ENCODE peak calls at places on chromosomes 7 and 10, in six cellular contexts. I, B, Z, S, R and U are unnamed samples.

GRCh38 chr10:133388973-133389818 is 4.8 kb upstream of the MTG1 start:
- DNase-seq in I (no peak), B (peak; percentile 57), Z (no peak), S (peak; percentile 50), R (peak; percentile 25), U (no peak)

GRCh38 chr10:23694446-23694920 is 255.6 kb downstream of the OTUD1 start:
- DNase-seq in I (no peak), B (no peak), Z (peak; percentile 11), S (no peak), R (no peak), U (no peak)

GRCh38 chr10:112570585-112570984 is 123.6 kb downstream of the VTI1A start:
- DNase-seq in I (no peak), B (no peak), Z (no peak), S (no peak), R (no peak), U (no peak)

GRCh38 chr7:108455833-108456677 is at the start of gene NRCAM:
- DNase-seq in I (no peak), B (peak; percentile 15), Z (peak; percentile 89), S (no peak), R (peak; percentile 44), U (peak; percentile 87)

GRCh38 chr7:80630611-80631010 is 7.8 kb upstream of the CD36 start:
- DNase-seq in I (no peak), B (no peak), Z (no peak), S (no peak), R (no peak), U (no peak)

GRCh38 chr10:71374481-71375233 is 22.1 kb upstream of the CDH23 start:
- DNase-seq in I (no peak), B (no peak), Z (no peak), S (no peak), R (no peak), U (no peak)

GRCh38 chr7:15753834-15754600 is 67.5 kb upstream of the MEOX2 start:
- DNase-seq in I (no peak), B (no peak), Z (no peak), S (no peak), R (no peak), U (no peak)

GRCh38 chr10:68869623-68870022 is 31.5 kb upstream of the DDX50 start:
- DNase-seq in I (no peak), B (no peak), Z (no peak), S (no peak), R (no peak), U (no peak)

GRCh38 chr10:17882557-17882956 is 69.2 kb upstream of the SLC39A12 start:
- DNase-seq in I (peak; percentile 28), B (no peak), Z (no peak), S (no peak), R (no peak), U (no peak)
- TF ChIP-seq EP300 in I (peak; percentile 96), B (no peak), Z (no peak), S (no peak), R (no peak), U (peak; percentile 57)

DNA sequence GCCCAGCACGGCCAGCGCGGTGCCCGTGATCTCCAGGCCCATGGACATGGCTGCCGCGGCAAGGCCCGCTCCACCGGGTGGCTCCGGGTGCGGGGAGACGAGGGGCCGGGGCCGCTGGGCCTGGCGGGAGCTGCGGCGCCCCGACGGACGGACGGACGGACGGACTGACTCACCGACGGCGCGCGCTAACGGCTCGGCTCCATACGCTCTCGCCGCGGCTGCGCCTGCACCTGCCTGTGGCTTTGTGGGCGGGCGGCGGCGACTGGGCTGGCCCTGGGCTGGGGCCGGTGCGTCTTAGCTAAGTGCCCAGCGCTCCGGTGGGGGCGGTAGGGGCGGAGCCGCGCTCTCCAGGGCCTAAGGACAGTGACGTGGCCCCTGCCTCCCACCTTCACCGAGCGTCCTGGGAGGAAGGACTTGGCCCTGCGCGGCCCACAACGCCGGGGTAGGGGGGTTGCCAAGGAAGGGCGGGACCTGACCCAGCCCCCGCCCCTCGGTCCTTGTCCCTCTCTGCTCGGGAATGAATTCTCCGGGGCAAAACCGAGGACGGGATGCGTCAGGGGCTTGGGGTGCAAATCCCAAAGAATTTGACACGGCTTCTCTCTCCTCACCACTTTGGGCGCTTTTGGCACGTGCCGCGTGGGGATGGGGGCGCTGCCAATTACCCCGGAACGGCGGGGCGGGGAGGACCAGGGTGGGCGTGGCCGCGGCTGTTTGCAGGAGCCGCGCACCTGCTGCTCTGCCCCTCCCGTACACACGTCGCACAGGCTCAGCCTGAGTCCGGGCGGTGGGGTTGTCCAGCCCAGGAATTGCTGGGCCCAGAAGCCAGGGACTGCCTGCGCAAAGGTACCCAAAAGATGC is at the start of gene CLDN3:
- DNase-seq in I (no peak), B (peak; percentile 94), Z (peak; percentile 74), S (no peak), R (peak; percentile 59), U (peak; percentile 91)
- H3K4me3 ChIP-seq in I (no peak within 1 kb of the TSS), B (peak within 1 kb of the TSS; percentile 54), Z (peak within 1 kb of the TSS; percentile 51), S (peak within 1 kb of the TSS; percentile 28), R (peak within 1 kb of the TSS; percentile 40), U (peak within 1 kb of the TSS; percentile 45)

GRCh38 chr7:90424720-90425119 is 21.5 kb downstream of the CLDN12 start:
- DNase-seq in I (no peak), B (no peak), Z (no peak), S (no peak), R (no peak), U (no peak)
- TF ChIP-seq EP300 in I (no peak), B (no peak), Z (no peak), S (no peak), R (no peak), U (no peak)

GRCh38 chr10:74419491-74420466 is 268.8 kb downstream of the ADK start:
- DNase-seq in I (no peak), B (peak; percentile 16), Z (peak; percentile 11), S (no peak), R (no peak), U (no peak)
- H3K4me3 ChIP-seq in I (no peak overlapping the region), B (no peak overlapping the region), Z (no peak overlapping the region), S (no peak overlapping the region), R (no peak overlapping the region), U (no peak overlapping the region)

GRCh38 chr10:78255796-78256638 is 222.4 kb downstream of the RPS24 start:
- DNase-seq in I (peak; percentile 32), B (peak; percentile 21), Z (peak; percentile 97), S (peak; percentile 84), R (peak; percentile 30), U (peak; percentile 88)
- TF ChIP-seq EP300 in I (peak; percentile 83), B (no peak), Z (peak; percentile 91), S (no peak), R (no peak), U (no peak)

DNA sequence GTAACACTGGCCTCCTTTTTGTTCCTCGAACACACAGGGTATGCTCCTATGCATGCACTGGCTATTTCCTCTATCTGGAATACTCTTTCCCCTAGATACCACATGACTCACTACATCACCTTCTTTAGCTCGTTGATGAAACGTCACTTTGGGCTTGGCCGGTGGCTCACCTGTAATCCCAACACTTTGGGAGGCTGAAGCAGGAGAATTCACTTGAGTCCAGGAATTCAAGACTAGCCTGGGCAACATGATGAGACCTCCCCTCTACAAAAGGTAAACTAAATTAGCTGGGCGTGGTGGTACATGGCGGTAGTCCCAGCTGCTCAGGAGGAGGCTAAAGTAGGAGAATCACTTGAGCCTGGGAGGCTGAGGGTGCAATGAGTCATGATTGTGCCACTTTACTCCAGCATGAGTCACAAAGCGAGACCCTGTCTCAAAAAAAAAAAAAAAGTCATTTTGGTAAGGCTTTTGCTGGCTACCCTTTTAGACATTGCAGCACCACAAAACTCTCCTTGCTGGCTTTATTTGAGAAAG is 14.5 kb downstream of the ANKIB1 start:
- DNase-seq in I (no peak), B (no peak), Z (peak; percentile 7), S (no peak), R (no peak), U (peak; percentile 26)
- H3K4me3 ChIP-seq in I (no peak overlapping the region), B (no peak overlapping the region), Z (no peak overlapping the region), S (no peak overlapping the region), R (no peak overlapping the region), U (no peak overlapping the region)

GRCh38 chr7:93043393-93043985 is 74.3 kb downstream of the SAMD9 start:
- DNase-seq in I (no peak), B (no peak), Z (no peak), S (no peak), R (no peak), U (peak; percentile 82)

GRCh38 chr7:93047514-93048099 is 70.2 kb downstream of the SAMD9 start:
- DNase-seq in I (no peak), B (no peak), Z (no peak), S (no peak), R (no peak), U (no peak)

GRCh38 chr7:93048136-93048930 is 69.4 kb downstream of the SAMD9 start:
- DNase-seq in I (no peak), B (no peak), Z (no peak), S (no peak), R (no peak), U (no peak)

GRCh38 chr7:93044147-93044810 is 73.5 kb downstream of the SAMD9 start:
- DNase-seq in I (no peak), B (no peak), Z (no peak), S (no peak), R (no peak), U (no peak)

GRCh38 chr7:93046641-93047040 is 71.1 kb downstream of the SAMD9 start:
- DNase-seq in I (no peak), B (no peak), Z (peak; percentile 38), S (no peak), R (no peak), U (no peak)
- TF ChIP-seq EP300 in I (no peak), B (no peak), Z (no peak), S (no peak), R (no peak), U (no peak)

GRCh38 chr10:12264204-12264908 is 68.4 kb downstream of the CDC123 start:
- DNase-seq in I (peak; percentile 65), B (peak; percentile 85), Z (peak; percentile 85), S (peak; percentile 85), R (peak; percentile 74), U (peak; percentile 94)
- H3K4me3 ChIP-seq in I (peak overlapping the region; percentile 28), B (peak overlapping the region; percentile 56), Z (peak overlapping the region; percentile 28), S (peak overlapping the region; percentile 45), R (peak overlapping the region; percentile 41), U (peak overlapping the region; percentile 45)

GRCh38 chr10:61669161-61669755 is 6.5 kb downstream of the CABCOCO1 start:
- DNase-seq in I (no peak), B (no peak), Z (no peak), S (no peak), R (no peak), U (no peak)

GRCh38 chr10:61669849-61670248 is 7.1 kb downstream of the CABCOCO1 start:
- DNase-seq in I (no peak), B (no peak), Z (no peak), S (no peak), R (no peak), U (no peak)

GRCh38 chr10:61673360-61673759 is 10.6 kb downstream of the CABCOCO1 start:
- DNase-seq in I (no peak), B (no peak), Z (no peak), S (no peak), R (no peak), U (no peak)
- TF ChIP-seq EP300 in I (no peak), B (no peak), Z (no peak), S (no peak), R (no peak), U (no peak)